ENCODE peak calls at places on chromosomes 12 and 14, in four cellular contexts. W is IMR-90, F is A549, T is K562. Y is an unnamed sample.

GRCh38 chr12:130335517-130336392 is 1.9 kb upstream of the PIWIL1 start:
- DNase-seq in W (peak), F (peak), T (peak), Y (peak)

GRCh38 chr12:13230500-13230899 is 34.0 kb downstream of the EMP1 start:
- DNase-seq in F (no peak), T (no peak), W (no peak), Y (no peak)

GRCh38 chr12:58301337-58302122 is 360.2 kb downstream of the ATP23 start:
- DNase-seq in T (no peak), F (no peak), W (no peak), Y (no peak)

GRCh38 chr12:38540156-38540555 is 223.6 kb downstream of the ALG10B start:
- DNase-seq in T (no peak), F (no peak), W (no peak), Y (no peak)

GRCh38 chr12:69779928-69780327 is 41.3 kb downstream of the RAB3IP start:
- DNase-seq in W (peak), T (peak), F (peak), Y (no peak)

GRCh38 chr12:21989819-21990412 is 48.7 kb upstream of the ABCC9 start:
- DNase-seq in T (no peak), W (peak), F (peak), Y (peak)

GRCh38 chr12:124053855-124054254 is 80.8 kb downstream of the ZNF664 start:
- DNase-seq in F (peak), W (peak), T (peak), Y (peak)

GRCh38 chr12:21823581-21823980 is 49.1 kb upstream of the KCNJ8 start:
- DNase-seq in W (no peak), F (no peak), T (no peak), Y (no peak)

GRCh38 chr12:124359671-124360581 is 65.0 kb downstream of the RFLNA start:
- DNase-seq in F (no peak), W (no peak), T (no peak), Y (no peak)

GRCh38 chr14:86527312-86527711 is 997.4 kb downstream of the FLRT2 start:
- DNase-seq in T (no peak), W (peak), F (no peak), Y (no peak)

GRCh38 chr12:52182898-52183543 is 8.8 kb downstream of the KRT80 start:
- DNase-seq in F (no peak), T (no peak), W (peak), Y (no peak)

GRCh38 chr14:72812292-72812851 is 81.5 kb downstream of the DPF3 start:
- DNase-seq in T (no peak), F (no peak), W (no peak), Y (no peak)

GRCh38 chr12:127393896-127394295 is 873.1 kb upstream of the TMEM132C start:
- DNase-seq in T (no peak), W (peak), F (no peak), Y (no peak)

GRCh38 chr12:49955899-49956662 is 5.5 kb downstream of the AQP2 start:
- DNase-seq in F (no peak), W (no peak), T (no peak), Y (no peak)

GRCh38 chr14:104115691-104116543 is 22.5 kb upstream of the KIF26A start:
- DNase-seq in T (no peak), W (no peak), F (no peak), Y (no peak)

GRCh38 chr12:71548906-71549305 is 109.3 kb downstream of the LGR5 start:
- DNase-seq in T (no peak), F (no peak), W (no peak), Y (no peak)
- TF ChIP-seq MAZ in T (no peak), F (no peak), W (no peak), Y (no peak)

GRCh38 chr12:75955251-75955650 is 76.3 kb downstream of the PHLDA1 start:
- DNase-seq in T (no peak), W (no peak), F (no peak), Y (peak)

GRCh38 chr12:75951399-75952228 is 80.0 kb downstream of the PHLDA1 start:
- DNase-seq in F (peak), W (no peak), T (no peak), Y (no peak)

GRCh38 chr12:75953312-75953906 is 78.2 kb downstream of the PHLDA1 start:
- DNase-seq in T (no peak), F (peak), W (peak), Y (no peak)

GRCh38 chr12:75954749-75955148 is 76.8 kb downstream of the PHLDA1 start:
- DNase-seq in F (no peak), T (no peak), W (no peak), Y (no peak)

GRCh38 chr12:75954076-75954475 is 77.5 kb downstream of the PHLDA1 start:
- DNase-seq in T (peak), F (peak), W (peak), Y (peak)
- TF ChIP-seq CEBPB in T (no peak), F (no peak), W (no peak), Y (no peak)

GRCh38 chr14:45649051-45649450 is 396.0 kb upstream of the MIS18BP1 start:
- DNase-seq in F (no peak), W (no peak), T (no peak), Y (no peak)

GRCh38 chr14:45650754-45651153 is 397.8 kb upstream of the MIS18BP1 start:
- DNase-seq in F (no peak), W (no peak), T (no peak), Y (no peak)

GRCh38 chr14:45651906-45652305 is 398.9 kb upstream of the MIS18BP1 start:
- DNase-seq in T (no peak), W (no peak), F (no peak), Y (no peak)
- TF ChIP-seq MAZ in T (no peak), W (no peak), F (no peak), Y (no peak)

GRCh38 chr12:101877816-101878811 is 734 bp downstream of the DRAM1 start:
- DNase-seq in F (peak), W (no peak), T (peak), Y (peak)
- TF ChIP-seq CEBPB in F (no peak), W (no peak), T (no peak), Y (no peak)

GRCh38 chr14:50714452-50715073 is 46.5 kb upstream of the SAV1 start:
- DNase-seq in W (peak), T (peak), F (peak), Y (peak)
- TF ChIP-seq MAZ in W (no peak), T (no peak), F (no peak), Y (no peak)

GRCh38 chr12:45363903-45364302 is 148.0 kb downstream of the ANO6 start:
- DNase-seq in W (no peak), F (peak), T (no peak), Y (no peak)

GRCh38 chr12:45369065-45369464 is 153.2 kb downstream of the ANO6 start:
- DNase-seq in F (peak), W (peak), T (no peak), Y (no peak)
- TF ChIP-seq CEBPB in F (no peak), W (no peak), T (no peak), Y (no peak)

GRCh38 chr12:115004469-115005146 is 320.6 kb upstream of the TBX3 start:
- DNase-seq in T (no peak), F (peak), W (no peak), Y (no peak)
- TF ChIP-seq MAZ in T (no peak), F (no peak), W (no peak), Y (no peak)

GRCh38 chr14:89915114-89915878 is 39.2 kb downstream of the EFCAB11 start:
- DNase-seq in F (peak), W (peak), T (peak), Y (peak)
- TF ChIP-seq CEBPB in F (no peak), W (peak), T (no peak), Y (peak)

Y was measured in HepG2.